ENCODE peak calls at places on chromosomes 16 and 17, in five cellular contexts. Q, Z, V, N and K are unnamed samples.

GRCh38 chr17:73947281-73947975 is 256.1 kb upstream of the RPL38 start:
- DNase-seq in Q (no peak), N (no peak), V (no peak), Z (no peak), K (no peak)

GRCh38 chr17:41476866-41477815 is 3.8 kb downstream of the KRT35 start:
- DNase-seq in Z (no peak), Q (no peak), N (no peak), V (no peak), K (no peak)

GRCh38 chr17:68204736-68205135 is 43.1 kb upstream of the AMZ2 start:
- DNase-seq in V (peak), N (peak), Z (peak), Q (no peak), K (no peak)

GRCh38 chr16:57091990-57092785 is at the start of gene CPNE2:
- DNase-seq in N (peak), Q (peak), V (peak), Z (peak), K (no peak)

GRCh38 chr17:76953926-76954325 is 85.7 kb downstream of the MGAT5B start:
- DNase-seq in V (no peak), Z (no peak), N (no peak), Q (no peak), K (no peak)

GRCh38 chr16:14003119-14003570 is 68.0 kb upstream of the MRTFB start:
- DNase-seq in N (peak), Z (no peak), Q (peak), V (peak), K (no peak)

GRCh38 chr16:14378131-14378551 is 251.9 kb downstream of the PARN start:
- DNase-seq in N (no peak), V (no peak), Z (no peak), Q (peak), K (no peak)

GRCh38 chr16:81567987-81568748 is 123.6 kb downstream of the CMIP start:
- DNase-seq in Q (peak), Z (no peak), N (peak), V (no peak), K (no peak)

GRCh38 chr17:45732926-45733505 is 51.1 kb upstream of the CRHR1 start:
- DNase-seq in V (no peak), N (no peak), Z (no peak), Q (no peak), K (no peak)

GRCh38 chr17:22435231-22435974 is 743.1 kb downstream of the KCNJ18 start:
- DNase-seq in N (no peak), V (no peak), Z (no peak), Q (no peak), K (no peak)

GRCh38 chr16:84574191-84574590 is 43.7 kb downstream of the COTL1 start:
- DNase-seq in Z (no peak), N (no peak), Q (no peak), V (no peak), K (no peak)

GRCh38 chr16:2467301-2468141 is 3.6 kb upstream of the NTN3 start:
- DNase-seq in N (peak), Z (peak), Q (peak), V (peak), K (no peak)

GRCh38 chr16:81429045-81429521 is 15.5 kb upstream of the CMIP start:
- DNase-seq in Z (no peak), Q (peak), N (no peak), V (peak), K (no peak)

GRCh38 chr17:81599719-81600486 is 37.0 kb downstream of the NPLOC4 start:
- DNase-seq in N (no peak), Q (peak), V (no peak), Z (no peak), K (no peak)

GRCh38 chr17:39376434-39376833 is 25.0 kb downstream of the FBXL20 start:
- DNase-seq in N (no peak), V (peak), Z (peak), Q (no peak), K (no peak)

GRCh38 chr17:81909966-81910839 is 996 bp downstream of the PCYT2 start:
- DNase-seq in V (peak), Z (no peak), N (no peak), Q (no peak), K (no peak)

GRCh38 chr17:16407911-16408588 is 7.3 kb upstream of the TRPV2 start:
- DNase-seq in V (peak), N (peak), Q (peak), Z (peak), K (no peak)

GRCh38 chr17:55117063-55117611 is 147.6 kb upstream of the HLF start:
- DNase-seq in N (no peak), Z (no peak), Q (peak), V (no peak), K (no peak)

GRCh38 chr16:30896203-30896889 is at the start of gene CTF1:
- DNase-seq in Q (peak), V (no peak), Z (no peak), N (peak), K (no peak)

GRCh38 chr17:45019177-45019711 is 32.2 kb downstream of the DCAKD start:
- DNase-seq in V (peak), Q (peak), Z (peak), N (peak), K (peak)

GRCh38 chr17:47803751-47804150 is 17.8 kb downstream of the OSBPL7 start:
- DNase-seq in N (no peak), Z (no peak), Q (no peak), V (no peak), K (no peak)

GRCh38 chr17:66939461-66940114 is 24.9 kb upstream of the CACNG4 start:
- DNase-seq in Z (no peak), N (no peak), V (no peak), Q (no peak), K (no peak)

GRCh38 chr17:72123496-72123963 is 2.7 kb downstream of the SOX9 start:
- DNase-seq in Q (no peak), V (no peak), N (no peak), Z (no peak), K (no peak)

GRCh38 chr16:23682181-23682580 is 3.5 kb downstream of the PLK1 start:
- DNase-seq in N (no peak), V (no peak), Q (peak), Z (no peak), K (no peak)

GRCh38 chr17:80498242-80498919 is 22.0 kb upstream of the NPTX1 start:
- DNase-seq in N (peak), Q (peak), Z (no peak), V (peak), K (no peak)

GRCh38 chr17:2595736-2596135 is 2.3 kb downstream of the PAFAH1B1 start:
- DNase-seq in Q (peak), Z (no peak), V (peak), N (no peak), K (no peak)

GRCh38 chr16:21614896-21615295 is 15.5 kb downstream of the METTL9 start:
- DNase-seq in V (no peak), Z (no peak), N (no peak), Q (no peak), K (no peak)
- TF ChIP-seq CTCF in V (peak), Z (no peak), N (no peak), Q (no peak), K (no peak)

DNA sequence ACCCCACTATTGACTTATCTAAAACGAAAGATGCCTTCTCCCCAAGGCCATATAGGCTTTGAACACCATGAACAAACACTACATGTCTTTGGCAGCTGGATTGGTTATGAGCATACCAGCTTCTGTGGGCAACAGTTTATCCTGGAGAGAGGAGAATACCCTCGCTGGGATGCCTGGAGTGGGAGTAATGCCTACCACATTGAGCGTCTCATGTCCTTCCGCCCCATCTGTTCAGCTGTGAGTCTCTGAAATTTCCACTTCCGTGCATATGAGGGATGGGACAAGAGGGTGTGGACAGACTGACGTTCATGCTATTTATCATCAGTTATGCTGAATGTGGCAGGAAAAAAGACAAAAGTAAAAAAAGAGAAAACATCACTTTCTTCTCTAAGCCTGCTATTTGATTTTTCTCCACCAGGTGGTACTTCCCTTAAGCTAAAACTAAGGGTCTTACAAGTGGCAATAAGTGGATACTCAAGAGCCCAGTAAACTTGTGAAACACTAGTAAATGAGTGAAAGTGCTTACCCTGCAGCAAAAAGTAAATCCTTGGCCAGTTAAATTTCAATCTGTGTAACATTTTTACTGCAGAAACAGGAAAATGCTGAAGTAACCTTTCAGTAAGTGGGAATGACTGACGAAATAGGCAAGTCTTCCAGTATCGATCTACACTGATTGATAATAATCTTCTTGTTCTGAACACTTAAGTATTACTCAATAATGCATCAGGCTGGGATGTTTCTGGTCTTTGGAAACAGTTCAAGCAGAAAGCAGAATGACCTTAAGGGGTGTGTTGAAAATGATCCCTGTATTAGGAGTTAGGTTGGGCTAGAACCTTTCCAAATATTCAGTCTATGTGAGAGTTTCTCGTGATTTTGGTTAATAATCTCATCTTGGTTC is 5.6 kb downstream of the CRYBA1 start:
- DNase-seq in Z (no peak), V (peak), Q (peak), N (no peak), K (no peak)
- TF ChIP-seq CTCF in Z (peak), V (peak), Q (peak), N (peak), K (peak)

DNA sequence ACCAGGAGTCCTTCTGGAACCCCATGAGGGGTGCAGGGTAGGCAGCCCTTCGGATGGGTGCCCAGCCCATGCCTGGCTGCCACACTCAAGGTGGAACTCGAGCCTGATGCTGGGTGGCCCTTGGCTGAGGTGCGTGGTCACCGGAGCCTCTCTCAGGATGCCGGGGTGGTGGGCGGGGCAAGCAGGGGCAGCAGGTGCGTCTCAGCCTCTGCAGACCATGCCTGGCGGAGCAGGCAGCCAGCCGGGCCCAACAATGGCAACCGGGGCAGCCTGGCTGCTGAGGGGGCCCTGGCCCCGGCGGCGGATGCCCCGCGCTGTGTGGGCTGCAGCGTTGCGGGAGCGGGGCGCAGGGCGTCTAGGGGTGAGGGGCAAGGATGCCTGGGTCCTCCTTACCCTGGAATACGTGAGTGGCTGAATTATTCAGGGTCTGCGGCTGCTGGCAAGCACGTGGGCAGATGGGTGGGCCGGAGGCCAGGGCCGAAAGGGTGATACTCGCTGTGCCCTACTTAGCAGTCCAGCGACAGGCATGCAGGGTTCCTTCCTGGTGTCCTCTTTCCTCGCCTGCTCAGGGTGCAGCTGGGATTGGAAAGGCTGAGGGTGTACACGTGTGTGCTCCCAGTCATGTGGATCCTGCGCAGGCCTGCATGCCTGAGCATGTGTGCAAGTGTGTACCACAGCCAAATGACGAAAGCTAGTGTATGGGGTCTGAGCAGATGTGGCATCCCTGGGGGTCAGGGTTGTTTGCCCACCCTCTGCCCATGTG is 14.6 kb downstream of the MYO15A start:
- DNase-seq in V (no peak), N (peak), Q (no peak), Z (no peak), K (no peak)
- TF ChIP-seq CTCF in V (no peak), N (no peak), Q (no peak), Z (no peak), K (no peak)

GRCh38 chr16:83066881-83067280 is 440.1 kb downstream of the CDH13 start:
- DNase-seq in Q (no peak), V (no peak), Z (no peak), N (no peak), K (no peak)

GRCh38 chr16:83066011-83066410 is 439.2 kb downstream of the CDH13 start:
- DNase-seq in Z (no peak), Q (no peak), N (no peak), V (no peak), K (no peak)

GRCh38 chr16:83068686-83069085 is 441.9 kb downstream of the CDH13 start:
- DNase-seq in Q (peak), V (no peak), N (no peak), Z (no peak), K (no peak)

GRCh38 chr16:83070416-83071199 is 443.8 kb downstream of the CDH13 start:
- DNase-seq in V (no peak), Z (no peak), N (no peak), Q (no peak), K (no peak)
- TF ChIP-seq CTCF in V (no peak), Z (no peak), N (no peak), Q (no peak), K (no peak)